ENCODE peak calls at places on chromosomes 1 and 21, in four cellular contexts. Y is dorsolateral prefrontal cortex, S is Karpas-422, W is Caco-2. C is an unnamed sample.

GRCh38 chr21:36709868-36710728 is 11.2 kb downstream of the SIM2 start:
- DNase-seq in W (peak; percentile 4), Y (no peak), S (no peak), C (no peak)

GRCh38 chr1:233708416-233708815 is 94.5 kb downstream of the KCNK1 start:
- DNase-seq in S (no peak), W (no peak), Y (no peak), C (no peak)

GRCh38 chr1:192598589-192598988 is 23.0 kb downstream of the RGS1 start:
- DNase-seq in W (no peak), S (no peak), Y (no peak), C (no peak)

GRCh38 chr1:87956072-87956471 is 627.4 kb downstream of the LMO4 start:
- DNase-seq in S (no peak), Y (no peak), W (no peak), C (no peak)

GRCh38 chr1:4219826-4220225 is 319.8 kb upstream of the C1orf174 start:
- DNase-seq in S (no peak), Y (no peak), W (no peak), C (no peak)

GRCh38 chr1:119626841-119627240 is 21.2 kb downstream of the ZNF697 start:
- DNase-seq in W (no peak), S (no peak), Y (no peak), C (no peak)

GRCh38 chr1:170261669-170262068 is 115.9 kb downstream of the NTMT2 start:
- DNase-seq in W (no peak), S (no peak), Y (no peak), C (no peak)

GRCh38 chr1:3646596-3646995 is 3.3 kb downstream of the WRAP73 start:
- DNase-seq in W (no peak), Y (no peak), S (no peak), C (no peak)

GRCh38 chr1:167304165-167304564 is 83.5 kb downstream of the POU2F1 start:
- DNase-seq in Y (no peak), W (no peak), S (no peak), C (no peak)

GRCh38 chr1:154557939-154558609 is 388 bp downstream of the UBE2Q1 start:
- DNase-seq in Y (peak; percentile 53), W (no peak), S (peak; percentile 77), C (peak; percentile 58)

GRCh38 chr1:212485895-212486590 is 53.3 kb downstream of the NENF start:
- DNase-seq in S (no peak), Y (no peak), W (peak; percentile 91), C (no peak)

GRCh38 chr1:118322369-118322768 is 137.3 kb upstream of the SPAG17 start:
- DNase-seq in Y (no peak), S (no peak), W (no peak), C (no peak)

GRCh38 chr1:180542530-180543171 is 16.1 kb upstream of the OVAAL start:
- DNase-seq in Y (no peak), W (no peak), S (no peak), C (no peak)

GRCh38 chr1:114892194-114892918 is 37.7 kb downstream of the SYCP1 start:
- DNase-seq in W (no peak), S (no peak), Y (no peak), C (no peak)

GRCh38 chr1:111658622-111659021 is 39.0 kb downstream of the RAP1A start:
- DNase-seq in W (no peak), S (no peak), Y (no peak), C (no peak)

GRCh38 chr21:38599381-38599975 is 101.2 kb upstream of the ERG start:
- DNase-seq in S (no peak), W (no peak), Y (no peak), C (no peak)

GRCh38 chr1:232795497-232796068 is 9.6 kb upstream of the MAP10 start:
- DNase-seq in S (no peak), Y (no peak), W (no peak), C (no peak)

GRCh38 chr1:240405751-240406150 is 206.2 kb downstream of the GREM2 start:
- DNase-seq in S (no peak), Y (no peak), W (no peak), C (no peak)

GRCh38 chr1:221494670-221495069 is 247.2 kb downstream of the DUSP10 start:
- DNase-seq in W (no peak), Y (no peak), S (no peak), C (no peak)

GRCh38 chr1:209652873-209653401 is 712 bp upstream of the LAMB3 start:
- DNase-seq in W (peak; percentile 95), S (no peak), Y (peak; percentile 82), C (no peak)

GRCh38 chr21:40070871-40071270 is 203.6 kb downstream of the PCP4 start:
- DNase-seq in S (no peak), Y (no peak), W (no peak), C (no peak)

GRCh38 chr1:54489627-54490240 is 58.3 kb upstream of the ACOT11 start:
- DNase-seq in W (no peak), Y (no peak), S (no peak), C (no peak)

GRCh38 chr1:214506972-214507431 is 44.4 kb downstream of the PTPN14 start:
- DNase-seq in Y (no peak), W (peak; percentile 97), S (no peak), C (no peak)

GRCh38 chr1:165815725-165816124 is 11.7 kb upstream of the UCK2 start:
- DNase-seq in W (peak; percentile 63), S (no peak), Y (no peak), C (no peak)

GRCh38 chr1:71908871-71909390 is 373.4 kb downstream of the NEGR1 start:
- DNase-seq in S (no peak), W (no peak), Y (no peak), C (no peak)

GRCh38 chr1:94702440-94702810 is 117.7 kb upstream of the SLC44A3 start:
- DNase-seq in W (no peak), Y (no peak), S (no peak), C (no peak)

GRCh38 chr1:8439015-8439702 is 121.2 kb downstream of the SLC45A1 start:
- DNase-seq in W (no peak), Y (peak; percentile 76), S (peak; percentile 92), C (peak; percentile 93)

GRCh38 chr1:179816196-179816960 is 61.2 kb downstream of the TOR1AIP2 start:
- DNase-seq in S (no peak), Y (no peak), W (no peak), C (no peak)

GRCh38 chr1:39178541-39179431 is 25.7 kb upstream of the MACF1 start:
- DNase-seq in Y (no peak), W (peak; percentile 70), S (no peak), C (no peak)

GRCh38 chr1:111729271-111729921 is 9.8 kb downstream of the INKA2 start:
- DNase-seq in W (no peak), S (no peak), Y (no peak), C (no peak)

GRCh38 chr1:7580923-7581753 is 190.0 kb upstream of the VAMP3 start:
- DNase-seq in Y (peak; percentile 30), S (no peak), W (peak; percentile 3), C (no peak)

GRCh38 chr1:240888039-240888786 is 276.3 kb upstream of the GREM2 start:
- DNase-seq in S (peak; percentile 90), Y (peak; percentile 44), W (peak; percentile 59), C (peak; percentile 59)

GRCh38 chr1:12518956-12519707 is 98.9 kb downstream of the DHRS3 start:
- DNase-seq in W (no peak), Y (peak; percentile 49), S (no peak), C (no peak)